ENCODE peak calls at places on chromosomes 5 and 9, in seven cellular contexts. Y is ascending aorta, K is lower lobe of right lung, H is breast epithelium, I is IMR-90, N is fibroblast of lung, L is prostate gland. O is an unnamed sample.

GRCh38 chr5:127993476-127993875 is 90.1 kb upstream of the SLC12A2 start:
- DNase-seq in Y (no peak), K (no peak), H (no peak), I (no peak), N (no peak), L (no peak), O (no peak)

GRCh38 chr5:115577329-115577728 is 24.9 kb downstream of the TICAM2 start:
- DNase-seq in Y (no peak), K (no peak), H (no peak), I (no peak), N (no peak), L (no peak), O (no peak)

GRCh38 chr5:6905883-6906282 is 192.7 kb downstream of the TENT4A start:
- DNase-seq in Y (no peak), K (no peak), H (no peak), I (no peak), N (no peak), L (no peak), O (no peak)

GRCh38 chr5:55231476-55232193 is 1.8 kb downstream of the CCNO start:
- DNase-seq in Y (no peak), K (peak), H (no peak), I (no peak), N (peak), L (no peak), O (no peak)

GRCh38 chr9:129310666-129311350 is 132.7 kb upstream of the IER5L start:
- DNase-seq in Y (no peak), K (peak), H (no peak), I (peak), N (peak), L (no peak), O (peak)

GRCh38 chr9:129697956-129698757 is 32.7 kb downstream of the PRRX2 start:
- DNase-seq in Y (peak), K (no peak), H (no peak), I (no peak), N (peak), L (no peak), O (peak)

GRCh38 chr9:79129865-79130480 is 441.8 kb upstream of the TLE4 start:
- DNase-seq in Y (no peak), K (peak), H (no peak), I (peak), N (peak), L (peak), O (no peak)

GRCh38 chr5:36877667-36878420 is 1.3 kb downstream of the NIPBL start:
- DNase-seq in Y (no peak), K (no peak), H (no peak), I (peak), N (peak), L (no peak), O (no peak)

GRCh38 chr5:14714706-14715105 is 50.2 kb downstream of the OTULIN start:
- DNase-seq in Y (no peak), K (no peak), H (no peak), I (no peak), N (no peak), L (no peak), O (no peak)

GRCh38 chr5:58922392-58923171 is 339.7 kb downstream of the RAB3C start:
- DNase-seq in Y (peak), K (peak), H (peak), I (peak), N (peak), L (peak), O (peak)

GRCh38 chr9:116550728-116551436 is 136.2 kb upstream of the TRIM32 start:
- DNase-seq in Y (no peak), K (no peak), H (no peak), I (peak), N (peak), L (no peak), O (no peak)

GRCh38 chr9:6758418-6759113 is 793 bp downstream of the KDM4C start:
- DNase-seq in Y (no peak), K (peak), H (peak), I (peak), N (peak), L (peak), O (peak)

GRCh38 chr9:123687246-123687721 is 242.6 kb downstream of the DENND1A start:
- DNase-seq in Y (no peak), K (no peak), H (no peak), I (no peak), N (no peak), L (no peak), O (no peak)

GRCh38 chr9:104808030-104808614 is 44.2 kb downstream of the NIPSNAP3B start:
- DNase-seq in Y (no peak), K (no peak), H (no peak), I (peak), N (peak), L (no peak), O (no peak)

GRCh38 chr5:41414598-41414997 is 95.8 kb downstream of the PLCXD3 start:
- DNase-seq in Y (no peak), K (no peak), H (no peak), I (peak), N (peak), L (no peak), O (no peak)

GRCh38 chr9:35341021-35341420 is 148.9 kb upstream of the RUSC2 start:
- DNase-seq in Y (no peak), K (no peak), H (no peak), I (no peak), N (no peak), L (no peak), O (no peak)

GRCh38 chr9:37324691-37325490 is 97.6 kb upstream of the GRHPR start:
- DNase-seq in Y (no peak), K (no peak), H (no peak), I (no peak), N (no peak), L (no peak), O (no peak)

GRCh38 chr5:2656186-2656585 is 95.3 kb downstream of the IRX2 start:
- DNase-seq in Y (no peak), K (no peak), H (no peak), I (peak), N (peak), L (no peak), O (peak)

GRCh38 chr5:135342227-135342859 is 56.7 kb downstream of the MACROH2A1 start:
- DNase-seq in Y (no peak), K (no peak), H (no peak), I (no peak), N (no peak), L (no peak), O (no peak)

GRCh38 chr5:12854386-12854785 is 950.1 kb upstream of the CTNND2 start:
- DNase-seq in Y (no peak), K (no peak), H (no peak), I (no peak), N (no peak), L (no peak), O (no peak)

GRCh38 chr5:120252839-120253238 is 211.3 kb upstream of the PRR16 start:
- DNase-seq in Y (no peak), K (no peak), H (no peak), I (peak), N (peak), L (no peak), O (no peak)

GRCh38 chr9:69469136-69469535 is 144.1 kb downstream of the ENTREP1 start:
- DNase-seq in Y (no peak), K (no peak), H (no peak), I (peak), N (no peak), L (no peak), O (no peak)

GRCh38 chr9:69471433-69471832 is 146.4 kb downstream of the ENTREP1 start:
- DNase-seq in Y (no peak), K (no peak), H (no peak), I (peak), N (peak), L (no peak), O (no peak)

GRCh38 chr9:69470186-69470977 is 145.4 kb downstream of the ENTREP1 start:
- DNase-seq in Y (no peak), K (no peak), H (no peak), I (no peak), N (no peak), L (no peak), O (no peak)

GRCh38 chr9:69474821-69475220 is 149.8 kb downstream of the ENTREP1 start:
- DNase-seq in Y (no peak), K (no peak), H (no peak), I (no peak), N (no peak), L (no peak), O (no peak)

DNA sequence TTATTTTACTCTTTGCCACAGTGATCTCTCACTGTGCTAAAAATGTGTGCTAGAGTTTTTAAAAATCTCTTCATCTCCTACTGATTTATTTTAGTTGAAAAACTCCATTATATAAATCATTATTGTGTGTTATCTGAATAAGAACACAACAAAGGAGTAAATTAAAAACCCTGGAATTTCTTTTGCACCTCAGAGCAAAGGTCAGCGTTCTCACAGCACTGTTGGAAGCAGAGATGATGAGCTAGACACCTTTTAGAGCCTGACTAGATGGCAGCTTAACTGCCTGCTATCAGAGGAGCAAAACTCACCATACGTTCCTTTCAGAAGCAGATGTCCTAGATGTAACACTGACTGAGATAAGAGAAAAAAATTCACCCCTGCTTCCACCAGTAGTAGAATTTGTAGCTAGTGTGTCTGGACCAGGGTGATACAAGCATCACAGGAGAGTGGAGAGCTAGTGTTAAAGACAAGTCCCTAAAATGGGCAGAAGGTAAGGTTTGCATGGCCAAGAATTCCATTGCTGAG is 147.1 kb downstream of the ENTREP1 start:
- DNase-seq in Y (no peak), K (no peak), H (no peak), I (no peak), N (no peak), L (no peak), O (no peak)
- H3K27ac ChIP-seq in Y (no peak), K (no peak), H (no peak), I (no peak), N (no peak), L (no peak), O (no peak)

GRCh38 chr9:84781431-84781830 is 111.9 kb downstream of the NTRK2 start:
- DNase-seq in Y (no peak), K (no peak), H (no peak), I (no peak), N (peak), L (no peak), O (no peak)
- TF ChIP-seq CTCF in Y (peak), K (peak), H (no peak), I (peak), N (peak), L (peak), O (peak)

GRCh38 chr9:98808879-98809278 is 1.4 kb downstream of the GALNT12 start:
- DNase-seq in Y (no peak), K (no peak), H (no peak), I (no peak), N (no peak), L (no peak), O (no peak)
- H3K4me3 ChIP-seq in Y (no peak), K (peak), H (peak), I (no peak), N (no peak), L (no peak), O (no peak)

DNA sequence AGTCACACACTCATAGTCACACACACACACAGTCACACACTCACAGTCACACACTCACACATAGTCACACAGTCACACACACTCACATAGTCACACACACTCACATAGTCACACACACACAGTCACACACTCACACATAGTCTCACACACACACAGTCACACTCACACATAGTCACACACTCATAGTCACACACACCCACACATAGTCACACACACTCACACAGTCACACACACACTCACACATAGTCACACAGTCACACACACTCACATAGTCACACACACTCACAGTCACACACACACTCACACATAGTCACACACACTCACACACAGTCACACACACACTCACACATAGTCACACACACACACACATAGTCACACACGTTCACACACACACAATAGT is 4.1 kb downstream of the OLFM1 start:
- DNase-seq in Y (no peak), K (no peak), H (no peak), I (no peak), N (no peak), L (no peak), O (no peak)
- H3K27ac ChIP-seq in Y (no peak), K (no peak), H (no peak), I (no peak), N (no peak), L (no peak), O (no peak)

GRCh38 chr9:1273859-1274258 is 223.7 kb downstream of the DMRT2 start:
- DNase-seq in Y (no peak), K (no peak), H (no peak), I (no peak), N (no peak), L (no peak), O (no peak)
- TF ChIP-seq CTCF in Y (no peak), K (no peak), H (no peak), I (no peak), N (no peak), L (no peak), O (no peak)

GRCh38 chr9:131495726-131496292 is 6.9 kb upstream of the POMT1 start:
- DNase-seq in Y (no peak), K (no peak), H (no peak), I (no peak), N (no peak), L (no peak), O (no peak)

GRCh38 chr9:131494296-131494870 is 8.3 kb upstream of the POMT1 start:
- DNase-seq in Y (no peak), K (no peak), H (no peak), I (no peak), N (no peak), L (no peak), O (no peak)

GRCh38 chr9:131490514-131490913 is 12.2 kb upstream of the POMT1 start:
- DNase-seq in Y (no peak), K (no peak), H (no peak), I (no peak), N (no peak), L (no peak), O (no peak)

GRCh38 chr9:131491001-131491710 is 11.6 kb upstream of the POMT1 start:
- DNase-seq in Y (no peak), K (no peak), H (no peak), I (no peak), N (no peak), L (no peak), O (no peak)

DNA sequence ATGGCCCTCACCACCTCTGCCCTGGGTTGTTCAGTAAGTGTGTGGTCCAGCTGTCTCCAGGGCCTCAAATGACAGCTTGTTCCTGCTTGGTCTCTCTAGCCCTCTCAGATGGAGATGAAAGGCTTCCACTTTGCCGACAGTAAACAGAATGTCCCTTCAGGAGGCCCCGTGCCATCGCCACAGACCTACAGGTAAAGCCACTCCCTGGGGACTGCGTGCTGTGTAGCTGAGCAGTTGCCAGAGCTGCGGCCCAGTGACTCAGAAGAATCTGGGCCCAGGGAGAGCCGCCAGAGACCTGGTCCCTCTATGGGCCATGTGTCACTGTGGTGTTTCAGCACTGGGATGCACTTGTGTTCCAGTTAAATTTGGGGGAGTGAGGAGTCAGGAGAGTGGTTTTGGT is 10.6 kb upstream of the POMT1 start:
- DNase-seq in Y (no peak), K (no peak), H (no peak), I (no peak), N (no peak), L (no peak), O (no peak)
- H3K4me3 ChIP-seq in Y (no peak), K (no peak), H (no peak), I (no peak), N (no peak), L (no peak), O (no peak)

GRCh38 chr5:143065185-143065584 is 295.0 kb downstream of the ARHGAP26 start:
- DNase-seq in Y (no peak), K (no peak), H (no peak), I (peak), N (peak), L (no peak), O (no peak)

GRCh38 chr5:143063175-143063970 is 293.2 kb downstream of the ARHGAP26 start:
- DNase-seq in Y (peak), K (no peak), H (no peak), I (peak), N (peak), L (peak), O (no peak)

GRCh38 chr5:143064661-143065060 is 294.5 kb downstream of the ARHGAP26 start:
- DNase-seq in Y (no peak), K (no peak), H (no peak), I (no peak), N (no peak), L (no peak), O (no peak)

GRCh38 chr5:143062379-143062778 is 292.2 kb downstream of the ARHGAP26 start:
- DNase-seq in Y (no peak), K (no peak), H (no peak), I (no peak), N (no peak), L (no peak), O (no peak)

GRCh38 chr5:143064207-143064606 is 294.0 kb downstream of the ARHGAP26 start:
- DNase-seq in Y (no peak), K (no peak), H (no peak), I (peak), N (peak), L (no peak), O (no peak)
- H3K27ac ChIP-seq in Y (peak), K (peak), H (peak), I (peak), N (peak), L (no peak), O (peak)

GRCh38 chr9:77449177-77450092 is 198.7 kb downstream of the GNA14 start:
- DNase-seq in Y (no peak), K (no peak), H (no peak), I (peak), N (peak), L (no peak), O (no peak)
- TF ChIP-seq CTCF in Y (no peak), K (no peak), H (no peak), I (no peak), N (peak), L (no peak), O (no peak)

DNA sequence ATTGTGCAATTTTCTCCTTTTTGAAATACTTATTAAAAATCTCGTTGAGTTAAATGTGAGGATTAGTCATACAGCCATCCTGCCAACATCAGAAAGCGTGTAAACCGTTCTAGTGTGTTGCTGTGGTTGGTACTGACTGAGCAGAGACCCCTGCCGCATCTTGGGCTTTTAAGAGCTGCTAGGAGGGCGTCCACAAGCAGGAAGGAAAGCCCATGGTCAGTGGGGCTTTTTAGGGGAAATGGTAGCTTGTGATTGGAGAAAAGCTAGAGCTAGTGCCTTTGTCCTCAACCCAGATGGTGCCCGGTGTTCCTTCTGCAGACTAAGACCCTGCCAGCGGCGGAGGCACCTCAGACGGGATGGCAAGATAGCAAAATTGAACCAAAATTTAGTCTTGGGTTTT is 1.4 kb downstream of the SDHA start:
- DNase-seq in Y (no peak), K (no peak), H (no peak), I (peak), N (peak), L (no peak), O (no peak)
- H3K4me3 ChIP-seq in Y (peak), K (peak), H (peak), I (peak), N (peak), L (peak), O (peak)